ENCODE peak calls at places on chromosome 6, in eight cellular contexts. One of them, this sample, is unnamed. For H3K27me3, the result is how much of the 10 kb centered on the place peaks cover.

GRCh38 chr6:154127638-154128037 is 88.6 kb downstream of the OPRM1 start:
- DNase-seq in IMR-90: no peak
- DNase-seq in tibial artery: no peak
- DNase-seq in left ventricle myocardium inferior: no peak
- DNase-seq in WERI-Rb-1: no peak
- DNase-seq in cardiac muscle cell: no peak
- DNase-seq in suprapubic skin: no peak
- DNase-seq in lower lobe of right lung: no peak
- DNase-seq in this sample: no peak

GRCh38 chr6:169215201-169215661 is 38.4 kb downstream of the THBS2 start:
- DNase-seq in IMR-90: peak
- DNase-seq in tibial artery: no peak
- DNase-seq in left ventricle myocardium inferior: no peak
- DNase-seq in WERI-Rb-1: no peak
- DNase-seq in cardiac muscle cell: no peak
- DNase-seq in suprapubic skin: no peak
- DNase-seq in lower lobe of right lung: no peak
- DNase-seq in this sample: no peak

GRCh38 chr6:139882234-139882633 is 507.8 kb upstream of the CITED2 start:
- DNase-seq in IMR-90: peak
- DNase-seq in tibial artery: no peak
- DNase-seq in left ventricle myocardium inferior: no peak
- DNase-seq in WERI-Rb-1: peak
- DNase-seq in cardiac muscle cell: no peak
- DNase-seq in suprapubic skin: no peak
- DNase-seq in lower lobe of right lung: no peak
- DNase-seq in this sample: no peak

GRCh38 chr6:108896111-108896661 is 48.0 kb downstream of the ARMC2 start:
- DNase-seq in IMR-90: peak
- DNase-seq in tibial artery: no peak
- DNase-seq in left ventricle myocardium inferior: no peak
- DNase-seq in WERI-Rb-1: no peak
- DNase-seq in cardiac muscle cell: no peak
- DNase-seq in suprapubic skin: no peak
- DNase-seq in lower lobe of right lung: no peak
- DNase-seq in this sample: no peak

GRCh38 chr6:14804001-14804401 is 441.9 kb upstream of the JARID2 start:
- DNase-seq in IMR-90: no peak
- DNase-seq in tibial artery: no peak
- DNase-seq in left ventricle myocardium inferior: no peak
- DNase-seq in WERI-Rb-1: peak
- DNase-seq in cardiac muscle cell: no peak
- DNase-seq in suprapubic skin: no peak
- DNase-seq in lower lobe of right lung: no peak
- DNase-seq in this sample: no peak

GRCh38 chr6:69162811-69163210 is 527.7 kb downstream of the ADGRB3 start:
- DNase-seq in IMR-90: no peak
- DNase-seq in tibial artery: no peak
- DNase-seq in left ventricle myocardium inferior: no peak
- DNase-seq in WERI-Rb-1: no peak
- DNase-seq in cardiac muscle cell: peak
- DNase-seq in suprapubic skin: no peak
- DNase-seq in lower lobe of right lung: no peak
- DNase-seq in this sample: no peak

GRCh38 chr6:30060634-30060981 is 457 bp upstream of the POLR1H start:
- DNase-seq in IMR-90: peak
- DNase-seq in tibial artery: peak
- DNase-seq in left ventricle myocardium inferior: no peak
- DNase-seq in WERI-Rb-1: peak
- DNase-seq in cardiac muscle cell: peak
- DNase-seq in suprapubic skin: peak
- DNase-seq in lower lobe of right lung: peak
- DNase-seq in this sample: no peak

GRCh38 chr6:6057442-6058053 is 50.8 kb upstream of the NRN1 start:
- DNase-seq in IMR-90: no peak
- DNase-seq in tibial artery: no peak
- DNase-seq in left ventricle myocardium inferior: no peak
- DNase-seq in WERI-Rb-1: peak
- DNase-seq in cardiac muscle cell: peak
- DNase-seq in suprapubic skin: no peak
- DNase-seq in lower lobe of right lung: no peak
- DNase-seq in this sample: no peak

GRCh38 chr6:98847392-98847766 is 13.0 kb downstream of the POU3F2 start:
- DNase-seq in IMR-90: no peak
- DNase-seq in tibial artery: no peak
- DNase-seq in left ventricle myocardium inferior: no peak
- DNase-seq in WERI-Rb-1: no peak
- DNase-seq in cardiac muscle cell: no peak
- DNase-seq in suprapubic skin: no peak
- DNase-seq in lower lobe of right lung: no peak
- DNase-seq in this sample: no peak
- H3K27me3 ChIP-seq in IMR-90: half or more
- H3K27me3 ChIP-seq in tibial artery: half or more
- H3K27me3 ChIP-seq in left ventricle myocardium inferior: half or more
- H3K27me3 ChIP-seq in WERI-Rb-1: under half
- H3K27me3 ChIP-seq in cardiac muscle cell: half or more
- H3K27me3 ChIP-seq in suprapubic skin: half or more
- H3K27me3 ChIP-seq in lower lobe of right lung: half or more
- H3K27me3 ChIP-seq in this sample: half or more

GRCh38 chr6:44076016-44076365 is 51.3 kb downstream of the MRPL14 start:
- DNase-seq in IMR-90: no peak
- DNase-seq in tibial artery: no peak
- DNase-seq in left ventricle myocardium inferior: no peak
- DNase-seq in WERI-Rb-1: no peak
- DNase-seq in cardiac muscle cell: no peak
- DNase-seq in suprapubic skin: peak
- DNase-seq in lower lobe of right lung: no peak
- DNase-seq in this sample: no peak
- H3K27ac ChIP-seq in IMR-90: no peak
- H3K27ac ChIP-seq in tibial artery: peak
- H3K27ac ChIP-seq in left ventricle myocardium inferior: peak
- H3K27ac ChIP-seq in WERI-Rb-1: no peak
- H3K27ac ChIP-seq in cardiac muscle cell: peak
- H3K27ac ChIP-seq in suprapubic skin: no peak
- H3K27ac ChIP-seq in lower lobe of right lung: no peak
- H3K27ac ChIP-seq in this sample: peak

DNA sequence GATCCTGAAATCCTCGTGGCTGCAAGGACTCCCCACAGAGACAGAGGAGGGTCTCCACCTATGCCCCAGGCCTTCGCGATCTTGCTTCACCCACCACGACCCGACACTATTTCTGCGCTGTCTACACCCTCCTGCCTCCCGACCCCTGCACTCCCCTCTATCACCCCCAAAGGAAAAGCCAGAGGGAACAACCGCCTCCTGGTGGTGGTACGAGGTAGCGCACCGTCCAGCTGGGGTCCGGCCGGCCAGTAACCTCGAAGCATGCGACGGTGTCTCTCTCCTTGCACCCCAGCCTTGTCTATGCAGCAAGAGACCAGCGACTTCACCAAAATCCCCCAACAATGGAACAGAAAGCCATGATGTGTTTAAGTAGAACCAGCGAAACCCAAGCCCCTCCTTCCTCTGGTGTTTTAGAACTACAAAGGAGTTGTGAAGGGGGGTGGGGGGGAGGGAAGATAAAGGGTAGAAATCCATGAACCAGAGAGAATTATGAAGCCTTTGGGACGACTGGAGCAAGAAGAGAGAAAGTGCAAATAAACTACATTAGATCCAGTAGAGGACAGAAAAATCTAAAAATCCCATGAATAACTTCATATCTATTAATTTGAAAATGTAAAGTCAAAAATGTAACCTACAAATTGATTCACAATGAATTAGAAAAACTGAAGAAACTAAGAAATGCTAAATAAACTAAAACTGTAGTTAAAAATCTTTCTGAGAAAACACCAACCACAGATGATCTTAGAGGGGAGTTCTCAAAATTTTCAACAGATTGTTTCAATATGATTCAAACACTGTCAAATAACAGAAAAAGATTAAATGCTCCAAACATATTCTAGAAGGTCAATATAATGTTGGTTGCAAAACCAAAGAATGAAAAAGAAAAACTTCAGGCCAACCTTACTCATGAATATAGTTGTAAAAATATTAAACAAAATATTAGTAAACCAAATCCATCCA is 168.0 kb downstream of the CDK19 start:
- DNase-seq in IMR-90: no peak
- DNase-seq in tibial artery: no peak
- DNase-seq in left ventricle myocardium inferior: no peak
- DNase-seq in WERI-Rb-1: no peak
- DNase-seq in cardiac muscle cell: no peak
- DNase-seq in suprapubic skin: no peak
- DNase-seq in lower lobe of right lung: no peak
- DNase-seq in this sample: no peak
- TF ChIP-seq CTCF in IMR-90: peak
- TF ChIP-seq CTCF in tibial artery: no peak
- TF ChIP-seq CTCF in left ventricle myocardium inferior: peak
- TF ChIP-seq CTCF in WERI-Rb-1: peak
- TF ChIP-seq CTCF in cardiac muscle cell: peak
- TF ChIP-seq CTCF in suprapubic skin: no peak
- TF ChIP-seq CTCF in lower lobe of right lung: peak
- TF ChIP-seq CTCF in this sample: no peak

GRCh38 chr6:24778121-24778520 is 3.4 kb downstream of the GMNN start:
- DNase-seq in IMR-90: no peak
- DNase-seq in tibial artery: no peak
- DNase-seq in left ventricle myocardium inferior: no peak
- DNase-seq in WERI-Rb-1: no peak
- DNase-seq in cardiac muscle cell: no peak
- DNase-seq in suprapubic skin: no peak
- DNase-seq in lower lobe of right lung: no peak
- DNase-seq in this sample: no peak

GRCh38 chr6:24778878-24779277 is 4.1 kb downstream of the GMNN start:
- DNase-seq in IMR-90: no peak
- DNase-seq in tibial artery: no peak
- DNase-seq in left ventricle myocardium inferior: no peak
- DNase-seq in WERI-Rb-1: no peak
- DNase-seq in cardiac muscle cell: no peak
- DNase-seq in suprapubic skin: no peak
- DNase-seq in lower lobe of right lung: no peak
- DNase-seq in this sample: no peak

GRCh38 chr6:24777227-24777626 is 2.5 kb downstream of the GMNN start:
- DNase-seq in IMR-90: no peak
- DNase-seq in tibial artery: no peak
- DNase-seq in left ventricle myocardium inferior: no peak
- DNase-seq in WERI-Rb-1: no peak
- DNase-seq in cardiac muscle cell: no peak
- DNase-seq in suprapubic skin: no peak
- DNase-seq in lower lobe of right lung: no peak
- DNase-seq in this sample: no peak

GRCh38 chr6:24774696-24775519 is at the start of gene GMNN:
- DNase-seq in IMR-90: peak
- DNase-seq in tibial artery: peak
- DNase-seq in left ventricle myocardium inferior: peak
- DNase-seq in WERI-Rb-1: peak
- DNase-seq in cardiac muscle cell: peak
- DNase-seq in suprapubic skin: peak
- DNase-seq in lower lobe of right lung: peak
- DNase-seq in this sample: peak

GRCh38 chr6:24775520-24776058 is 852 bp downstream of the GMNN start:
- DNase-seq in IMR-90: peak
- DNase-seq in tibial artery: no peak
- DNase-seq in left ventricle myocardium inferior: no peak
- DNase-seq in WERI-Rb-1: no peak
- DNase-seq in cardiac muscle cell: peak
- DNase-seq in suprapubic skin: no peak
- DNase-seq in lower lobe of right lung: no peak
- DNase-seq in this sample: no peak
- H3K27me3 ChIP-seq in IMR-90: under half
- H3K27me3 ChIP-seq in tibial artery: under half
- H3K27me3 ChIP-seq in left ventricle myocardium inferior: under half
- H3K27me3 ChIP-seq in WERI-Rb-1: under half
- H3K27me3 ChIP-seq in cardiac muscle cell: under half
- H3K27me3 ChIP-seq in suprapubic skin: under half
- H3K27me3 ChIP-seq in lower lobe of right lung: under half
- H3K27me3 ChIP-seq in this sample: under half

GRCh38 chr6:146017672-146018071 is 11.2 kb upstream of the GRM1 start:
- DNase-seq in IMR-90: no peak
- DNase-seq in tibial artery: no peak
- DNase-seq in left ventricle myocardium inferior: no peak
- DNase-seq in WERI-Rb-1: no peak
- DNase-seq in cardiac muscle cell: no peak
- DNase-seq in suprapubic skin: no peak
- DNase-seq in lower lobe of right lung: no peak
- DNase-seq in this sample: no peak
- H3K27ac ChIP-seq in IMR-90: no peak
- H3K27ac ChIP-seq in tibial artery: no peak
- H3K27ac ChIP-seq in left ventricle myocardium inferior: no peak
- H3K27ac ChIP-seq in WERI-Rb-1: no peak
- H3K27ac ChIP-seq in cardiac muscle cell: no peak
- H3K27ac ChIP-seq in suprapubic skin: no peak
- H3K27ac ChIP-seq in lower lobe of right lung: no peak
- H3K27ac ChIP-seq in this sample: no peak

DNA sequence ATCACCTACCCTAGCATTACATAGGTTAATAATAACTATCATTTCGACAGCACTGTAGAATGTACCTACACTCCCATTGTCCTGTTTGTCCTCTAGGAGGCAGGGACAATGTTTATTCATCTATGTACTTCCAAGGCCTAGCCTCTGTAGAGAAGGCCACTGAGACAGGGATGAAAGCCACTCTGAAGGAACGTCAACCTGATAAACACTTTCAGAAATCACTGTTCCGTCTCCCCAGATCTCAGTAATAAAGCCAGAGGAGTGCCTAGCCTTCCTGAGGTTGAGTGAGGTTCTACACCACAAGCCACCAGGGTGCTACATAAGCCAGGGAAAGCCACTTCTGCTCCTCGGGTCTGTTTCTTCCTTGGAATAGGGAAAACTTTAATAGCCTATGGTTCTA is 44.8 kb downstream of the POPDC3 start:
- DNase-seq in IMR-90: peak
- DNase-seq in tibial artery: no peak
- DNase-seq in left ventricle myocardium inferior: no peak
- DNase-seq in WERI-Rb-1: peak
- DNase-seq in cardiac muscle cell: peak
- DNase-seq in suprapubic skin: no peak
- DNase-seq in lower lobe of right lung: no peak
- DNase-seq in this sample: no peak
- TF ChIP-seq CTCF in IMR-90: peak
- TF ChIP-seq CTCF in tibial artery: no peak
- TF ChIP-seq CTCF in left ventricle myocardium inferior: peak
- TF ChIP-seq CTCF in WERI-Rb-1: no peak
- TF ChIP-seq CTCF in cardiac muscle cell: no peak
- TF ChIP-seq CTCF in suprapubic skin: no peak
- TF ChIP-seq CTCF in lower lobe of right lung: no peak
- TF ChIP-seq CTCF in this sample: no peak

This sample was measured in RWPE2.